ENCODE peak calls at places on chromosomes 16 and 17, in ten cellular contexts. H, Q, B, E, A, W, K, T, Z and V are unnamed samples.

GRCh38 chr16:4614571-4615388 is at the start of gene UBALD1:
- DNase-seq in Z (peak), H (peak), E (peak), T (peak), W (peak), A (peak), K (peak), B (peak), Q (peak), V (peak)

GRCh38 chr16:81831722-81832126 is 52.6 kb downstream of the PLCG2 start:
- DNase-seq in W (peak), K (no peak), A (peak), B (no peak), E (no peak), T (no peak), H (peak), Q (peak), Z (no peak), V (no peak)

GRCh38 chr17:11803635-11804034 is 193.6 kb downstream of the ZNF18 start:
- DNase-seq in H (no peak), E (no peak), W (no peak), T (no peak), B (no peak), Z (peak), Q (no peak), K (no peak), A (no peak), V (no peak)

GRCh38 chr17:17540935-17541639 is 44.9 kb upstream of the RASD1 start:
- DNase-seq in A (no peak), E (no peak), Z (no peak), B (no peak), H (no peak), W (no peak), Q (no peak), T (no peak), K (no peak), V (no peak)

GRCh38 chr16:10170016-10170415 is 12.2 kb downstream of the GRIN2A start:
- DNase-seq in K (no peak), W (no peak), E (no peak), Z (no peak), H (no peak), Q (no peak), B (no peak), T (no peak), A (no peak), V (no peak)

GRCh38 chr17:41697122-41697962 is 8.7 kb downstream of the EIF1 start:
- DNase-seq in W (peak), A (no peak), Z (peak), E (no peak), B (peak), H (peak), K (peak), Q (peak), T (no peak), V (no peak)

GRCh38 chr16:526181-527014 is 1.1 kb upstream of the CAPN15 start:
- DNase-seq in T (no peak), H (peak), A (no peak), E (no peak), Z (no peak), Q (peak), B (peak), W (no peak), K (peak), V (no peak)

GRCh38 chr17:72681844-72682243 is 410.6 kb downstream of the SLC39A11 start:
- DNase-seq in B (no peak), Q (no peak), H (no peak), T (peak), E (no peak), Z (no peak), A (no peak), W (no peak), K (no peak), V (no peak)

GRCh38 chr16:10831899-10832886 is 13.6 kb upstream of the TVP23A start:
- DNase-seq in Q (no peak), A (no peak), H (no peak), E (no peak), T (no peak), K (no peak), B (no peak), W (no peak), Z (no peak), V (no peak)

GRCh38 chr16:3950343-3951193 is 70.1 kb upstream of the CREBBP start:
- DNase-seq in H (peak), B (peak), E (no peak), K (peak), A (no peak), T (no peak), Q (peak), Z (no peak), W (peak), V (peak)

GRCh38 chr17:6589266-6589946 is 33.1 kb upstream of the PITPNM3 start:
- DNase-seq in Z (peak), K (peak), E (no peak), B (no peak), H (no peak), A (no peak), W (no peak), Q (no peak), T (no peak), V (no peak)

DNA sequence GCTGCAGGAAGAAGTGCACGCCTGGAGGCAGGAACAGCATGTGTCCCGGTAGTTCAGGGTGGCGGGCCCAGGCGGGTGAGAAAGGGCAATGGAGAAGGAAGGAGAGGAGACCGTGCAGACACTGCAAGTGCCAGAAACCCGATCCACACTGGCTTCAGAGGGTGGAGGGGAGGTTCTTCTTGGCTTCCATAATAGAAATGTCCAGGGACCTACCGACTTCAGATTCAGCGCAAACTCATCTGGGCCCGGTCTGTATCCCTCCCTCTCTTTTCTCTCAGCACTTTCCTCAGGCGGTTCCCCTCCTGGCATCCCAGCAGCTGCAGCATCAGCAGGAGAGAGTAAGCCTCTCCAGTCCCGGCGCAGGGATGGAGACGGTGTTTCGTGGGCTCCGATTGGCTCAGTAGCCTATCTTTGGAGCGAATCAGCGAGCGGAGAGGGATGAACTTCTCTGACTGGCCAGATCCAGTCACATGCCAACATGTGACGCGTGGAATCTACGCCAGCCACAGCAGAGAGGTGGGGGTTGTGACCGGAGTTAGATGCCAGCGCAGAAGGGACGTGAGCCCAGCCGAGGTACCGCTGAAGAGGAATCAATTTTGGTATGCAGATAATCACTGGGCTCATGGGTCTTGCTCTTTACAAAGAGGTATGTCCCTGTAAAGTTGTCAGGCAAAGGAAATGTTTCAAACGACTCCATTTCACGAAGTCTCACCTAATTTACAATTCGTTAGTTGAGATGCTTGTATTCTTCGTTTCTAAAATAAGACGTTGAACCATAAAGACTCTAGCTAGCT is 1.9 kb upstream of the PRPSAP2 start:
- DNase-seq in Z (peak), K (peak), T (peak), E (peak), B (peak), A (peak), W (peak), H (peak), Q (peak), V (peak)
- TF ChIP-seq POLR2A in Z (no peak), K (peak), T (peak), E (peak), B (peak), A (peak), W (peak), H (peak), Q (peak), V (peak)

GRCh38 chr17:21214777-21215541 is 998 bp upstream of the TMEM11 start:
- DNase-seq in T (no peak), W (peak), Q (peak), H (no peak), Z (no peak), E (peak), K (no peak), A (no peak), B (no peak), V (no peak)
- TF ChIP-seq POLR2A in T (no peak), W (no peak), Q (no peak), H (no peak), Z (no peak), E (peak), K (no peak), A (no peak), B (no peak), V (no peak)

DNA sequence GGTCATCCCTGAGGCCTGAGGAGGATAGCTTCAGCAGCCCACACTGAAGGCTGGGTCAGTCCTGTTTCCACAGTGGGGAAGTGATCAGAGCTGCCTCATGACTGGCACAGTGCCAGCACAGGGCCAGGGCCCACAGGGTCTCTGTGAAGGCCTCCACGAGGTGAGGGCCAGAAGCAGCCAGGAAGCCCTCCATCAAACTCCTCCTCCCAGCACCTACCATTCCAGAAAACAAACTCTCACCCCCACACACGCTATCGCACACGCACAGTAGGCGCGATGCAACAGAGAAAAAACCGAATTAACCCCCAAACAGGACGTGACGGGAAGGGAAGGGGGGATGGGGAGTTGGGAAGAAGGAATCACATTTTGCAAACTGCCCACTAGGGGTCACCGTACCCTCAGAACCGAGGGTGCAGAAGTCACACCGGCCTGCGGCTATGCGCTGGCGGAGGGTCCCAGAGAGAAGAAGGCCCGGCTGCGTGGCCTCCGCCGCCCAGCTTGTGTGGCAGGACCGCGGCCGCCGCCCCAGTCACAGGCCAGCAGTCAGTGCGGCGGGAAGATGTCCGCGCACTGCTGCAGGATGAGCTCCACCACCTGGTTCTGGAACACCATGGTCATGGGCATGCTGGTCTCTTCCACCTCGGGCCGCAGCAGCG is 37.6 kb downstream of the ARHGAP27 start:
- DNase-seq in K (peak), E (peak), Z (no peak), Q (peak), A (peak), T (peak), B (peak), W (peak), H (peak), V (peak)
- TF ChIP-seq POLR2A in K (no peak), E (no peak), Z (no peak), Q (no peak), A (no peak), T (no peak), B (no peak), W (no peak), H (no peak), V (no peak)

DNA sequence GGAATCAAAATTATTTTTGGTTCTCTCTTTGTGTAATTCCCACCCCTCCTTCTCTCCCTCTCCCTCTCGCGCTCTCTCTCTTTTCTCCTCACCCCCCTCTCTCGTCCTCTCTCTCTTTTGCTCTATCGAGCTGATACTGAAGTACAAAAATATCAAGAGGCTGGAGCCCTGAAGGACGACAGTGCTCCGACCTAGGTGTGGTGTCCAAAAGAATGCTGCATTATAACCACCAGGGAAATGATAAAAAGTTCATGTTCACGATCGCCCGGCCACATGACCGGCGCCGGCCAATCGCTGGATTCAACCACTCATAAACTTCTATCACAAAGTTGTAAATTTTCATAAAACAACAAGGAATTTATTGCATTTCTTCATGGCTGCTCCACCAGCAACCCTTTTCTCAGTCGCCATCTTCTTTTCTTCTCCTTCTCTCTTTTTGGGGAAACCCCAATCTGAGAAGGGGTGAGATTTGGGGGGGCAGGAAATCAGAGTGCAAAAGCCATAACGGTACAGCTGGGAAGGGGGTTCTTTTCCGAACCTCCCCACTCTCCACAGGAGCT is at the start of gene HOXB6:
- DNase-seq in Q (no peak), B (no peak), W (no peak), E (peak), K (no peak), A (no peak), T (no peak), H (peak), Z (no peak), V (no peak)
- TF ChIP-seq POLR2A in Q (peak), B (no peak), W (peak), E (peak), K (no peak), A (no peak), T (peak), H (peak), Z (no peak), V (peak)

GRCh38 chr17:20702692-20703091 is 123.2 kb downstream of the CDRT15L2 start:
- DNase-seq in Z (no peak), B (no peak), Q (no peak), H (no peak), A (no peak), T (no peak), E (no peak), W (no peak), K (no peak), V (no peak)

GRCh38 chr17:20703781-20704180 is 124.3 kb downstream of the CDRT15L2 start:
- DNase-seq in E (no peak), Q (no peak), H (no peak), A (no peak), T (no peak), K (no peak), B (no peak), Z (no peak), W (no peak), V (no peak)

GRCh38 chr17:20706752-20707372 is 127.3 kb downstream of the CDRT15L2 start:
- DNase-seq in K (no peak), E (no peak), T (no peak), H (peak), B (no peak), A (no peak), Q (no peak), W (no peak), Z (no peak), V (peak)
- TF ChIP-seq POLR2A in K (no peak), E (no peak), T (no peak), H (no peak), B (no peak), A (no peak), Q (no peak), W (no peak), Z (no peak), V (no peak)

GRCh38 chr17:83155128-83156081 is 76.0 kb downstream of the METRNL start:
- DNase-seq in B (no peak), Q (peak), T (no peak), H (no peak), Z (peak), K (peak), E (no peak), W (no peak), A (no peak), V (peak)
- TF ChIP-seq POLR2A in B (no peak), Q (no peak), T (no peak), H (no peak), Z (no peak), K (no peak), E (no peak), W (no peak), A (no peak), V (no peak)

DNA sequence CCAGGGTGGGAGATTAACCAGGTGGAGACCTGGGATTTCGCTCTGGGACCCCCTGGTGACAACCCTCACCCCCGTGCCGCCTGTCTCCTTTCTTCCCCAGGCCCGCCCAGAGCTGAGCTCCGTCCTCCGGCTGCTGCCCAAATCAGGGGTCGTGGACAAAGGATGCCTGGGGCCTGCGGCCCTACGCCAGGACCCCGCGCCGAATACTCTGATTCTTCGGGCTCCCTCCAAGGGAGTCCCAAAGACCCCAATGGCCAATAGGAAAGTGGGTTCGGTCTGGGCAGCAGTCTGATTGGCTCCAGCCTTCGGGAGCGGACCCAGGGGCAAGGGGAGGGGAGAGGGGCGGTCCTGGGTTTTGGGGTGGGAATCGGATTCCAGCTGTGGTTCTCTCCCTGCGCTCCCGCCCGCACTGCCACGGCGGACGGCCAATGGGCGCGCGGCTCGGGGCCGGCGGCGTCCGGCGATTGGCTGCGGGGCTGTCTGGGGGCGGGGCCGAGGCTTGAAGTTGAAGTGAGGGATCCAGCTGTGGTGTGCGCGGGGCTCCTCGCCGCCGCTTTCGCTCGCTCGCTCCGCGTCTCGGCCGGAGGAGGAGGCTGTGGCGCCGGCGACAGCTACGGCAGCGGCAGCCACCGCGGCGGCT is at the start of gene CACNA1G:
- DNase-seq in E (peak), Z (peak), B (peak), A (peak), Q (peak), W (peak), H (peak), T (peak), K (peak), V (peak)
- TF ChIP-seq POLR2A in E (peak), Z (no peak), B (peak), A (no peak), Q (no peak), W (no peak), H (no peak), T (peak), K (no peak), V (no peak)

GRCh38 chr16:15532825-15533224 is 98.4 kb downstream of the BMERB1 start:
- DNase-seq in H (no peak), B (no peak), A (no peak), Q (no peak), E (no peak), T (no peak), W (no peak), Z (no peak), K (no peak), V (no peak)
- TF ChIP-seq POLR2A in H (no peak), B (no peak), A (no peak), Q (no peak), E (no peak), T (no peak), W (no peak), Z (no peak), K (no peak), V (no peak)